ENCODE peak calls at places on chromosomes 12 and 14, in nine cellular contexts. One of them, this sample, is unnamed.

GRCh38 chr12:46266869-46267617 is 1.8 kb downstream of the SLC38A1 start:
- DNase-seq in gastrocnemius medialis: peak; percentile 72
- DNase-seq in right atrium auricular region: no peak
- DNase-seq in body of pancreas: peak; percentile 70
- DNase-seq in GM12878: no peak
- DNase-seq in aorta: peak; percentile 87
- DNase-seq in pancreas: peak; percentile 61
- DNase-seq in right cardiac atrium: peak; percentile 70
- DNase-seq in CD4-positive, alpha-beta memory T cell: peak; percentile 82
- DNase-seq in this sample: peak; percentile 58

GRCh38 chr12:123532021-123532420 is 1.5 kb downstream of the RILPL1 start:
- DNase-seq in pancreas: no peak
- DNase-seq in aorta: no peak
- DNase-seq in GM12878: peak; percentile 9
- DNase-seq in right atrium auricular region: no peak
- DNase-seq in right cardiac atrium: peak; percentile 56
- DNase-seq in gastrocnemius medialis: no peak
- DNase-seq in CD4-positive, alpha-beta memory T cell: no peak
- DNase-seq in body of pancreas: no peak
- DNase-seq in this sample: no peak

GRCh38 chr14:50402965-50403364 is 6.3 kb upstream of the CDKL1 start:
- DNase-seq in gastrocnemius medialis: no peak
- DNase-seq in pancreas: no peak
- DNase-seq in GM12878: no peak
- DNase-seq in CD4-positive, alpha-beta memory T cell: no peak
- DNase-seq in body of pancreas: no peak
- DNase-seq in right atrium auricular region: no peak
- DNase-seq in aorta: no peak
- DNase-seq in right cardiac atrium: no peak
- DNase-seq in this sample: no peak

GRCh38 chr12:114371250-114371649 is 34.7 kb downstream of the TBX5 start:
- DNase-seq in body of pancreas: no peak
- DNase-seq in aorta: no peak
- DNase-seq in gastrocnemius medialis: no peak
- DNase-seq in GM12878: no peak
- DNase-seq in right atrium auricular region: no peak
- DNase-seq in CD4-positive, alpha-beta memory T cell: no peak
- DNase-seq in pancreas: no peak
- DNase-seq in right cardiac atrium: no peak
- DNase-seq in this sample: no peak

GRCh38 chr14:55864890-55865655 is 253.1 kb upstream of the PELI2 start:
- DNase-seq in aorta: no peak
- DNase-seq in CD4-positive, alpha-beta memory T cell: no peak
- DNase-seq in gastrocnemius medialis: no peak
- DNase-seq in GM12878: no peak
- DNase-seq in right atrium auricular region: no peak
- DNase-seq in body of pancreas: no peak
- DNase-seq in right cardiac atrium: no peak
- DNase-seq in pancreas: no peak
- DNase-seq in this sample: no peak

GRCh38 chr14:100712490-100712889 is 14.2 kb upstream of the DLK1 start:
- DNase-seq in aorta: no peak
- DNase-seq in body of pancreas: peak; percentile 88
- DNase-seq in GM12878: no peak
- DNase-seq in pancreas: peak; percentile 85
- DNase-seq in right cardiac atrium: no peak
- DNase-seq in right atrium auricular region: no peak
- DNase-seq in gastrocnemius medialis: no peak
- DNase-seq in CD4-positive, alpha-beta memory T cell: no peak
- DNase-seq in this sample: no peak

GRCh38 chr12:16228067-16228466 is 49.4 kb downstream of the SLC15A5 start:
- DNase-seq in right cardiac atrium: no peak
- DNase-seq in pancreas: no peak
- DNase-seq in CD4-positive, alpha-beta memory T cell: no peak
- DNase-seq in right atrium auricular region: no peak
- DNase-seq in GM12878: no peak
- DNase-seq in gastrocnemius medialis: no peak
- DNase-seq in body of pancreas: no peak
- DNase-seq in aorta: no peak
- DNase-seq in this sample: no peak

GRCh38 chr14:81004575-81004974 is 49.2 kb downstream of the TSHR start:
- DNase-seq in pancreas: no peak
- DNase-seq in CD4-positive, alpha-beta memory T cell: no peak
- DNase-seq in right atrium auricular region: no peak
- DNase-seq in aorta: no peak
- DNase-seq in GM12878: no peak
- DNase-seq in gastrocnemius medialis: no peak
- DNase-seq in body of pancreas: no peak
- DNase-seq in right cardiac atrium: no peak
- DNase-seq in this sample: no peak

GRCh38 chr14:49306152-49306751 is 279.9 kb downstream of the RPS29 start:
- DNase-seq in GM12878: no peak
- DNase-seq in right cardiac atrium: no peak
- DNase-seq in aorta: no peak
- DNase-seq in right atrium auricular region: no peak
- DNase-seq in body of pancreas: no peak
- DNase-seq in gastrocnemius medialis: no peak
- DNase-seq in pancreas: no peak
- DNase-seq in CD4-positive, alpha-beta memory T cell: no peak
- DNase-seq in this sample: no peak

GRCh38 chr12:67940780-67941243 is 48.4 kb upstream of the IFNG-AS1 start:
- DNase-seq in aorta: no peak
- DNase-seq in GM12878: no peak
- DNase-seq in right atrium auricular region: no peak
- DNase-seq in pancreas: no peak
- DNase-seq in CD4-positive, alpha-beta memory T cell: no peak
- DNase-seq in right cardiac atrium: no peak
- DNase-seq in body of pancreas: no peak
- DNase-seq in gastrocnemius medialis: no peak
- DNase-seq in this sample: no peak

GRCh38 chr12:77344651-77345050 is 279.3 kb upstream of the E2F7 start:
- DNase-seq in CD4-positive, alpha-beta memory T cell: no peak
- DNase-seq in right atrium auricular region: no peak
- DNase-seq in gastrocnemius medialis: no peak
- DNase-seq in aorta: no peak
- DNase-seq in right cardiac atrium: no peak
- DNase-seq in body of pancreas: no peak
- DNase-seq in GM12878: no peak
- DNase-seq in pancreas: no peak
- DNase-seq in this sample: no peak

GRCh38 chr14:105485720-105486332 is 860 bp upstream of the CRIP1 start:
- DNase-seq in gastrocnemius medialis: no peak
- DNase-seq in right atrium auricular region: no peak
- DNase-seq in body of pancreas: peak; percentile 61
- DNase-seq in right cardiac atrium: peak; percentile 76
- DNase-seq in pancreas: peak; percentile 66
- DNase-seq in GM12878: no peak
- DNase-seq in CD4-positive, alpha-beta memory T cell: peak; percentile 58
- DNase-seq in aorta: no peak
- DNase-seq in this sample: peak; percentile 56
- H3K27me3 ChIP-seq in gastrocnemius medialis: peaks cover 15% of the 10 kb centered on the region
- H3K27me3 ChIP-seq in right atrium auricular region: no peaks in the 10 kb centered on the region
- H3K27me3 ChIP-seq in body of pancreas: no peaks in the 10 kb centered on the region
- H3K27me3 ChIP-seq in right cardiac atrium: no peaks in the 10 kb centered on the region
- H3K27me3 ChIP-seq in pancreas: no peaks in the 10 kb centered on the region
- H3K27me3 ChIP-seq in GM12878: no peaks in the 10 kb centered on the region
- H3K27me3 ChIP-seq in CD4-positive, alpha-beta memory T cell: no peaks in the 10 kb centered on the region
- H3K27me3 ChIP-seq in aorta: no peaks in the 10 kb centered on the region
- H3K27me3 ChIP-seq in this sample: no peaks in the 10 kb centered on the region

GRCh38 chr12:31325877-31326631 is at the start of gene SINHCAF:
- DNase-seq in aorta: peak; percentile 100
- DNase-seq in right cardiac atrium: peak; percentile 100
- DNase-seq in body of pancreas: peak; percentile 99
- DNase-seq in pancreas: peak; percentile 99
- DNase-seq in GM12878: peak; percentile 92
- DNase-seq in gastrocnemius medialis: peak; percentile 98
- DNase-seq in CD4-positive, alpha-beta memory T cell: peak; percentile 98
- DNase-seq in right atrium auricular region: peak; percentile 100
- DNase-seq in this sample: peak; percentile 98

GRCh38 chr12:31324845-31325523 is 966 bp downstream of the SINHCAF start:
- DNase-seq in body of pancreas: peak; percentile 60
- DNase-seq in right atrium auricular region: peak; percentile 68
- DNase-seq in aorta: peak; percentile 84
- DNase-seq in right cardiac atrium: peak; percentile 81
- DNase-seq in CD4-positive, alpha-beta memory T cell: peak; percentile 42
- DNase-seq in GM12878: no peak
- DNase-seq in gastrocnemius medialis: peak; percentile 8
- DNase-seq in pancreas: peak; percentile 65
- DNase-seq in this sample: no peak

GRCh38 chr12:31325524-31325875 is 450 bp downstream of the SINHCAF start:
- DNase-seq in body of pancreas: peak; percentile 28
- DNase-seq in right cardiac atrium: peak; percentile 72
- DNase-seq in pancreas: peak; percentile 43
- DNase-seq in GM12878: no peak
- DNase-seq in right atrium auricular region: no peak
- DNase-seq in aorta: no peak
- DNase-seq in CD4-positive, alpha-beta memory T cell: no peak
- DNase-seq in gastrocnemius medialis: no peak
- DNase-seq in this sample: peak; percentile 5

GRCh38 chr12:31324116-31324844 is 1.7 kb downstream of the SINHCAF start:
- DNase-seq in pancreas: peak; percentile 81
- DNase-seq in aorta: peak; percentile 88
- DNase-seq in right atrium auricular region: peak; percentile 64
- DNase-seq in CD4-positive, alpha-beta memory T cell: peak; percentile 86
- DNase-seq in right cardiac atrium: peak; percentile 82
- DNase-seq in gastrocnemius medialis: peak; percentile 16
- DNase-seq in body of pancreas: peak; percentile 87
- DNase-seq in GM12878: no peak
- DNase-seq in this sample: peak; percentile 72

DNA sequence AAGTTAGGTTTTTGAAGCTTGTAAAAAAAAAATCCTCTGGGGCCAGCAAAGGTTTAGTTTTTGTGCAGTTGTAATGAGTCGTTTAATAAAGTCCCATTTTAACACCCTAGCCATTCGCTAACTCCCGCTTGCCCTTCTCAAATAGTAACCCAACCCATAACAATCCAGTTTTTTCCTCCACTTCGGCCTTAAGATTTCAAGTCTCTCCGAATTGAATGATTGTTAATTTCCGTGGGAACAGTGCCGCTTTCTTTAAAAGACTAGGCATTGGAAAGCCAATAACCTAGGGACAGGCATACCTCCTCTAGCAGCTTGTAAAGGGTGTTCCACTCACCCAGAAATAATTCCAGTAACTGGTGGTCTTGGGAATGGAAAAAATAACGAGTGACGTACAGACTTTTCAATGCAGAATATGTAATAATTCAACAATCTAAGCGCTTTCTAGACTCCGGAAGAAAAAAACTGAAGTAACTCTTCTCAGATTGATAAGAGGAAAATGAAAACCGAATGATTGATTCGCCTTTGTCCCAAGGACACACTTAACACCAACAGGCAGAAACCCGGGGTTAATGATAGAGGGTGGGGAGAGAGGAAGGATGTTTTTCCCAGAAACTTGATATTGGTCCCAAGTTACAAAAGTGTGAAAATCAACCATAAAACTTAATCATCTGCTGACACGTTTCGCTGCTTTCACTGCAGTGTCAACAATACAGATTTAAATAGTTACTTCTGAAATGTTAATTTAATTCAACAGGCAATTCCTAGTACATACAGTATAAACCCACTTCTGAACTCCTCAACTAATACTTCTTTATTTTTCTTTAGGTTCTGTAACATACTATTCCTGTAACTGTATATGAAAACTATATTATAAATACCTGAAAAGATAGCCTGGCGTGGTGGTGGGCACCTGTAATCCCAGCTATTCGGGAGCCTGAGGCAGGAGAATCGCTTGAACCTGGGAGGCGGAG is 1.0 kb upstream of the SINHCAF start:
- DNase-seq in body of pancreas: no peak
- DNase-seq in right atrium auricular region: no peak
- DNase-seq in pancreas: no peak
- DNase-seq in aorta: no peak
- DNase-seq in GM12878: no peak
- DNase-seq in CD4-positive, alpha-beta memory T cell: no peak
- DNase-seq in right cardiac atrium: no peak
- DNase-seq in gastrocnemius medialis: no peak
- DNase-seq in this sample: no peak
- H3K4me3 ChIP-seq in body of pancreas: peak overlapping the region; percentile 73
- H3K4me3 ChIP-seq in right atrium auricular region: peak overlapping the region; percentile 81
- H3K4me3 ChIP-seq in pancreas: peak overlapping the region; percentile 21
- H3K4me3 ChIP-seq in aorta: peak overlapping the region; percentile 72
- H3K4me3 ChIP-seq in GM12878: peak overlapping the region; percentile 60
- H3K4me3 ChIP-seq in CD4-positive, alpha-beta memory T cell: peak overlapping the region; percentile 88
- H3K4me3 ChIP-seq in right cardiac atrium: peak overlapping the region; percentile 82
- H3K4me3 ChIP-seq in gastrocnemius medialis: peak overlapping the region; percentile 70
- H3K4me3 ChIP-seq in this sample: peak overlapping the region; percentile 89

GRCh38 chr14:105120056-105120455 is 48.5 kb downstream of the JAG2 start:
- DNase-seq in aorta: peak; percentile 15
- DNase-seq in GM12878: no peak
- DNase-seq in body of pancreas: no peak
- DNase-seq in gastrocnemius medialis: no peak
- DNase-seq in CD4-positive, alpha-beta memory T cell: no peak
- DNase-seq in right cardiac atrium: no peak
- DNase-seq in right atrium auricular region: no peak
- DNase-seq in pancreas: no peak
- DNase-seq in this sample: no peak
- H3K4me1 ChIP-seq in aorta: no peaks in the 10 kb centered on the region
- H3K4me1 ChIP-seq in GM12878: no peaks in the 10 kb centered on the region
- H3K4me1 ChIP-seq in body of pancreas: peaks cover 10% of the 10 kb centered on the region
- H3K4me1 ChIP-seq in gastrocnemius medialis: no peaks in the 10 kb centered on the region
- H3K4me1 ChIP-seq in CD4-positive, alpha-beta memory T cell: peaks cover 8% of the 10 kb centered on the region
- H3K4me1 ChIP-seq in right cardiac atrium: no peaks in the 10 kb centered on the region
- H3K4me1 ChIP-seq in right atrium auricular region: no peaks in the 10 kb centered on the region
- H3K4me1 ChIP-seq in pancreas: no peaks in the 10 kb centered on the region
- H3K4me1 ChIP-seq in this sample: no peaks in the 10 kb centered on the region

GRCh38 chr14:66094001-66094727 is 392.0 kb upstream of the CCDC196 start:
- DNase-seq in aorta: no peak
- DNase-seq in pancreas: no peak
- DNase-seq in body of pancreas: no peak
- DNase-seq in right atrium auricular region: no peak
- DNase-seq in CD4-positive, alpha-beta memory T cell: no peak
- DNase-seq in right cardiac atrium: no peak
- DNase-seq in GM12878: no peak
- DNase-seq in gastrocnemius medialis: no peak
- DNase-seq in this sample: no peak

GRCh38 chr14:66099451-66099850 is 386.7 kb upstream of the CCDC196 start:
- DNase-seq in right cardiac atrium: no peak
- DNase-seq in GM12878: no peak
- DNase-seq in aorta: no peak
- DNase-seq in body of pancreas: no peak
- DNase-seq in pancreas: no peak
- DNase-seq in CD4-positive, alpha-beta memory T cell: no peak
- DNase-seq in gastrocnemius medialis: no peak
- DNase-seq in right atrium auricular region: no peak
- DNase-seq in this sample: no peak

GRCh38 chr14:66101662-66102061 is 384.5 kb upstream of the CCDC196 start:
- DNase-seq in CD4-positive, alpha-beta memory T cell: no peak
- DNase-seq in pancreas: no peak
- DNase-seq in gastrocnemius medialis: no peak
- DNase-seq in aorta: no peak
- DNase-seq in right cardiac atrium: no peak
- DNase-seq in body of pancreas: no peak
- DNase-seq in GM12878: no peak
- DNase-seq in right atrium auricular region: no peak
- DNase-seq in this sample: no peak

GRCh38 chr14:66104486-66104885 is 381.7 kb upstream of the CCDC196 start:
- DNase-seq in right atrium auricular region: no peak
- DNase-seq in GM12878: no peak
- DNase-seq in CD4-positive, alpha-beta memory T cell: no peak
- DNase-seq in gastrocnemius medialis: no peak
- DNase-seq in right cardiac atrium: no peak
- DNase-seq in pancreas: no peak
- DNase-seq in aorta: no peak
- DNase-seq in body of pancreas: no peak
- DNase-seq in this sample: no peak

GRCh38 chr14:66099931-66100330 is 386.2 kb upstream of the CCDC196 start:
- DNase-seq in right cardiac atrium: no peak
- DNase-seq in gastrocnemius medialis: no peak
- DNase-seq in GM12878: peak; percentile 15
- DNase-seq in pancreas: no peak
- DNase-seq in right atrium auricular region: no peak
- DNase-seq in CD4-positive, alpha-beta memory T cell: no peak
- DNase-seq in aorta: no peak
- DNase-seq in body of pancreas: no peak
- DNase-seq in this sample: no peak
- H3K27me3 ChIP-seq in right cardiac atrium: no peaks in the 10 kb centered on the region
- H3K27me3 ChIP-seq in gastrocnemius medialis: no peaks in the 10 kb centered on the region
- H3K27me3 ChIP-seq in GM12878: no peaks in the 10 kb centered on the region
- H3K27me3 ChIP-seq in pancreas: no peaks in the 10 kb centered on the region
- H3K27me3 ChIP-seq in right atrium auricular region: no peaks in the 10 kb centered on the region
- H3K27me3 ChIP-seq in CD4-positive, alpha-beta memory T cell: no peaks in the 10 kb centered on the region
- H3K27me3 ChIP-seq in aorta: no peaks in the 10 kb centered on the region
- H3K27me3 ChIP-seq in body of pancreas: no peaks in the 10 kb centered on the region
- H3K27me3 ChIP-seq in this sample: no peaks in the 10 kb centered on the region